ENCODE peak calls at places on chromosomes 12 and 14, in seven cellular contexts. C is neuronal stem cell, M is H9, H is mesendoderm, J is mesenchymal stem cell, U is H1, I is trophoblast cell. Q is an unnamed sample.

GRCh38 chr14:98234208-98234607 is 1037.8 kb downstream of the BCL11B start:
- DNase-seq in U (no peak), M (no peak), H (no peak), C (no peak), I (no peak), J (no peak), Q (no peak)

GRCh38 chr12:18970603-18971002 is 158.9 kb upstream of the PLEKHA5 start:
- DNase-seq in U (no peak), J (no peak), I (no peak), M (peak; percentile 52), H (peak; percentile 19), C (no peak), Q (peak; percentile 1)

GRCh38 chr12:5442251-5443006 is 10.5 kb downstream of the NTF3 start:
- DNase-seq in H (peak; percentile 75), U (no peak), M (no peak), C (peak; percentile 29), J (peak; percentile 59), I (peak; percentile 66), Q (peak; percentile 73)

GRCh38 chr12:46266869-46267617 is 1.8 kb downstream of the SLC38A1 start:
- DNase-seq in I (peak; percentile 79), J (peak; percentile 75), M (peak; percentile 72), H (peak; percentile 77), C (peak; percentile 52), U (no peak), Q (peak; percentile 64)

GRCh38 chr14:99865408-99865807 is 72.2 kb downstream of the EML1 start:
- DNase-seq in I (no peak), J (no peak), C (no peak), M (no peak), U (no peak), H (no peak), Q (no peak)

GRCh38 chr12:26629864-26630263 is 203.1 kb downstream of the ITPR2 start:
- DNase-seq in H (peak; percentile 26), U (no peak), J (peak; percentile 43), I (no peak), M (no peak), C (no peak), Q (peak; percentile 70)

GRCh38 chr12:546920-547845 is 87.4 kb downstream of the B4GALNT3 start:
- DNase-seq in C (peak; percentile 66), M (peak; percentile 84), H (peak; percentile 72), J (peak; percentile 52), U (no peak), I (peak; percentile 83), Q (peak; percentile 26)

GRCh38 chr14:74510955-74511354 is 17.4 kb downstream of the ISCA2 start:
- DNase-seq in I (no peak), U (no peak), J (peak; percentile 60), H (no peak), M (peak; percentile 32), C (no peak), Q (peak; percentile 81)

GRCh38 chr14:24057867-24058259 is 6.1 kb downstream of the CARMIL3 start:
- DNase-seq in C (no peak), J (no peak), I (no peak), H (no peak), U (no peak), M (no peak), Q (no peak)

GRCh38 chr12:124737040-124737419 is 126.6 kb downstream of the SCARB1 start:
- DNase-seq in C (no peak), M (no peak), I (no peak), J (peak; percentile 40), U (no peak), H (no peak), Q (peak; percentile 49)

DNA sequence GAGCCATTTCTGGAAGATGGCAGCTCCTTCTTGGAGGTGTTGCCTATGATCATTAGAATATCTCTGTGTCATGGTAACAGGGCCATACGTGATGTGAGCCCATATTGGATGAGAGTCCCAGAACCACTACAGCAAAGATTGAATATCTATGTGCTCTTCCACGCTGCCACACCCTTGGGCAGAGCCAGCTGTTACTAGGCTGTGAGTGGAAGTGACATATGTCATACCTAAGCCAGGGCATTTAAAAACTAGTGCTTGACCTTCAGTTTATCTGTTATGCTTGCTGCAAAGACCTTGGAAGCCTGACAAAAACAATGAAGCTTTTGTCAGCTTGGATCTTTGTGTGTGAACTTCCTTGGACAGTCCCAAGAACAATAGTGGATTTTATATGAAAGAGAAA is 495.0 kb upstream of the CCDC196 start:
- DNase-seq in I (no peak), U (no peak), J (no peak), C (no peak), M (no peak), H (no peak), Q (no peak)
- H3K23ac ChIP-seq in I (no peak overlapping the region), U (no peak overlapping the region), J (no peak overlapping the region), C (no peak overlapping the region), M (no peak overlapping the region), H (no peak overlapping the region), Q (no peak overlapping the region)

DNA sequence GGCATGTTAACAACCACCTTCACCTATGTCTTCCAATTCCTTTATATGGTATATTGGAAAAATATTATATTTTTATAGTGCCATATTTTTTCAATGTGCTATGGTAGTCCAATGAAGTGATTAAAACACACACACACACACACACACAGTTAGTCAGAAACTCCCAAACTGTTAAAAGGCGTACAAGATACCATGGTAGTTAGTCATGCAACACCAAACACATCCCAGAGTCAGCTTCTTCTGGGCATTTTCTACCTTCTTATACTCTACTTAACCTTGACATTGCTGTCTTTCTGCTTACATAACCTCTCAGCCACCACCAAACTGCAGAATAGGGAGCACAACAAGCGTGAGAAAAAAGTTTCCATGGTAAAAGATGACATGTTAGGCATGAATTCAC is 113.8 kb downstream of the KLHL28 start:
- DNase-seq in H (no peak), U (no peak), J (peak; percentile 23), I (no peak), C (no peak), M (no peak), Q (peak; percentile 41)
- H3K23ac ChIP-seq in H (no peak overlapping the region), U (no peak overlapping the region), J (no peak overlapping the region), I (no peak overlapping the region), C (no peak overlapping the region), M (no peak overlapping the region), Q (no peak overlapping the region)

DNA sequence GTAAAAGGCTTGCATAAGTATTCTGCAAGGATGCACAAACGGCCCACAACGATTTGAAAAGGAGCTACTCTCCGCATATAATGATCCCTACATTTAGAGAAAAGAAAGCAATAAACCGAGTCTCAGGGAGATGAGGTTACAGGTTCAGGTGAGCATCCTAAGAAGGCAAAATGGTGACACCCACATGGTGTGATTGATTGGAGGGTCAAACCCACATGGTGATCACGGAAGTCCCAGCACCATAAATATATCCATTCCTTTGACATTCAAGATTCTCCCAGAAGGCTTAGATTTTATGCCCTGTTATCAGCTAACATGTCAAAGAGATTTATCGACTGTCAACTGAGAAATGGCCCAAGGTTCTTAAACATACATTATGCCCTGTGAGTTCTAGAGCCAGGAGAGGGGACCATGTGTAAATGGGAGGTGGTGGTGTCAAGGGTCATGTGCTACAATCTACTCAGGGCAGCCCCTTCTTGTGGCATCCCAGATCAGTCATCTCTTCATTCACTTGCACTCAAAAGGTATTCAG is 282.2 kb downstream of the EMP1 start:
- DNase-seq in M (no peak), U (no peak), J (no peak), H (no peak), C (no peak), I (no peak), Q (no peak)
- H3K23ac ChIP-seq in M (no peak overlapping the region), U (no peak overlapping the region), J (no peak overlapping the region), H (no peak overlapping the region), C (no peak overlapping the region), I (peak overlapping the region; percentile 17), Q (no peak overlapping the region)

DNA sequence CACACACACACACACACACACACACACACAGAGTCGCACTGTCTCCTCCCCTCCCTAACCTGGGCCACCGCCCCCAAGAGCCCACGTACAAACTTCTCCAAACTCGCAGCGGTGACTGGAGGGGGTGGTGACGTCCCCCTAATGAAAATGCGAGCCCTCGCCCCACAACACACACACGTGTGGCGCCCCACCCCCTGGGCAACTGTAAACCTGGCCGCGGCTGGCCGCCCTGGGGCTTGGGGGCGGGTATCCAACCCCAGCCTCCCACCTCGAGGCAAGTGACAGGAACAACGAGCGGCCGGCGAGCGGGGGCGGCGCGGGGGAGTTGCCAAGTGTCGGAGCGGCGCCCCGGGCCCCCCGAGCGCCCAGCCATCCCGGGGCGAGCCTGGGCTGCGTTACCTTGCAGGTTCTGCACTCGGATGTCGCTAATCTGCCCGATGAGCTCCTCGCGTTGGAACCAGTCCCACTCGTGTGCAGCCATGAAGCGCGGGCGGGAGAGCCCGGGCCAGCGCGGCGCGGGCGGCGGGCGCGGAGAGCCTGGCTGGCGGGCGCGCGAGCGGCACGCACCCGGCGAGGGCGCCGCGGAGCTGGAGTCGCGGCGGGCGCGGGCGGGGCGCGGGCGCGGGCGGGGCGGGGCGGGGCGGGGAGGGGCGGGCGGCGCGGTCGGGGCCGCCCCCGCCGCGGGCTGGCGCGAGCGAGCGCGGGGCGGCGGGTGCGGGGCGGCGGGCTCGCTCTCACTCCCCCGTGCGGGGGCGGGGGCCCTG is at the start of gene CLMN:
- DNase-seq in I (peak; percentile 59), J (peak; percentile 28), H (peak; percentile 69), M (peak; percentile 52), C (peak; percentile 49), U (no peak), Q (peak; percentile 4)
- H3K23ac ChIP-seq in I (no peak within 1 kb of the TSS), J (peak within 1 kb of the TSS; percentile 23), H (no peak within 1 kb of the TSS), M (no peak within 1 kb of the TSS), C (peak within 1 kb of the TSS; percentile 35), U (no peak within 1 kb of the TSS), Q (no peak within 1 kb of the TSS)